ENCODE peak calls at places on chromosomes 13 and 19, in six cellular contexts. H is AG08396, Q is NCI-H446, I is heart right ventricle, A is MCF 10A, O is GM23338. P is an unnamed sample.

GRCh38 chr19:37931941-37932655 is 25.1 kb downstream of the SIPA1L3 start:
- DNase-seq in H (peak), Q (peak), I (peak), A (peak), O (peak), P (peak)

GRCh38 chr19:18428837-18429674 is 8.9 kb downstream of the ISYNA1 start:
- DNase-seq in H (peak), Q (no peak), I (peak), A (no peak), O (peak), P (peak)

GRCh38 chr19:19381007-19381926 is 24.2 kb upstream of the GATAD2A start:
- DNase-seq in H (no peak), Q (no peak), I (no peak), A (no peak), O (no peak), P (peak)

GRCh38 chr13:27450921-27451461 is 627 bp upstream of the MTIF3 start:
- DNase-seq in H (peak), Q (no peak), I (peak), A (peak), O (peak), P (peak)

GRCh38 chr13:19663416-19663979 is 30.0 kb downstream of the MPHOSPH8 start:
- DNase-seq in H (no peak), Q (no peak), I (no peak), A (no peak), O (no peak), P (no peak)

GRCh38 chr13:113765241-113765910 is 6.3 kb downstream of the TMEM255B start:
- DNase-seq in H (no peak), Q (no peak), I (no peak), A (no peak), O (peak), P (no peak)

GRCh38 chr19:48826606-48827020 is 9.7 kb downstream of the HSD17B14 start:
- DNase-seq in H (no peak), Q (no peak), I (no peak), A (peak), O (peak), P (no peak)

GRCh38 chr19:18526316-18526715 is 4.4 kb upstream of the ELL start:
- DNase-seq in H (no peak), Q (no peak), I (no peak), A (peak), O (no peak), P (no peak)

GRCh38 chr19:31312004-31312403 is 37.2 kb downstream of the TSHZ3 start:
- DNase-seq in H (peak), Q (no peak), I (no peak), A (no peak), O (no peak), P (no peak)

GRCh38 chr13:109547942-109548860 is 238.2 kb downstream of the IRS2 start:
- DNase-seq in H (no peak), Q (no peak), I (no peak), A (no peak), O (no peak), P (no peak)